ENCODE peak calls at places on chromosomes 1 and 21, in five cellular contexts. One of them, this sample, is unnamed.

GRCh38 chr1:200867018-200867811 is 5.6 kb upstream of the GPR25 start:
- DNase-seq in astrocyte of the spinal cord: peak
- DNase-seq in left cardiac atrium: no peak
- DNase-seq in AG04450: no peak
- DNase-seq in stimulated activated CD4-positive, alpha-beta T cell treated with anti-CD3 and anti-CD28 coated beads, Interleukin-4, amount 100 ng/mL, for 24 hours: no peak
- DNase-seq in this sample: no peak

GRCh38 chr1:42953182-42954180 is 5.2 kb downstream of the SLC2A1 start:
- DNase-seq in AG04450: no peak
- DNase-seq in stimulated activated CD4-positive, alpha-beta T cell treated with anti-CD3 and anti-CD28 coated beads, Interleukin-4, amount 100 ng/mL, for 24 hours: no peak
- DNase-seq in left cardiac atrium: no peak
- DNase-seq in astrocyte of the spinal cord: no peak
- DNase-seq in this sample: no peak

GRCh38 chr21:43880111-43880985 is 15.3 kb downstream of the AGPAT3 start:
- DNase-seq in left cardiac atrium: no peak
- DNase-seq in AG04450: no peak
- DNase-seq in stimulated activated CD4-positive, alpha-beta T cell treated with anti-CD3 and anti-CD28 coated beads, Interleukin-4, amount 100 ng/mL, for 24 hours: no peak
- DNase-seq in astrocyte of the spinal cord: peak
- DNase-seq in this sample: no peak

GRCh38 chr1:192903142-192903541 is 94.3 kb downstream of the RGS2 start:
- DNase-seq in astrocyte of the spinal cord: no peak
- DNase-seq in AG04450: no peak
- DNase-seq in left cardiac atrium: no peak
- DNase-seq in stimulated activated CD4-positive, alpha-beta T cell treated with anti-CD3 and anti-CD28 coated beads, Interleukin-4, amount 100 ng/mL, for 24 hours: no peak
- DNase-seq in this sample: no peak

GRCh38 chr1:189021577-189021976 is 1456.1 kb downstream of the BRINP3 start:
- DNase-seq in AG04450: no peak
- DNase-seq in astrocyte of the spinal cord: no peak
- DNase-seq in left cardiac atrium: no peak
- DNase-seq in stimulated activated CD4-positive, alpha-beta T cell treated with anti-CD3 and anti-CD28 coated beads, Interleukin-4, amount 100 ng/mL, for 24 hours: no peak
- DNase-seq in this sample: no peak

GRCh38 chr1:229234870-229235472 is 35.9 kb upstream of the RAB4A start:
- DNase-seq in stimulated activated CD4-positive, alpha-beta T cell treated with anti-CD3 and anti-CD28 coated beads, Interleukin-4, amount 100 ng/mL, for 24 hours: no peak
- DNase-seq in left cardiac atrium: no peak
- DNase-seq in AG04450: no peak
- DNase-seq in astrocyte of the spinal cord: no peak
- DNase-seq in this sample: no peak

GRCh38 chr1:159826436-159827101 is at the start of gene SLAMF8:
- DNase-seq in left cardiac atrium: peak
- DNase-seq in AG04450: no peak
- DNase-seq in stimulated activated CD4-positive, alpha-beta T cell treated with anti-CD3 and anti-CD28 coated beads, Interleukin-4, amount 100 ng/mL, for 24 hours: peak
- DNase-seq in astrocyte of the spinal cord: no peak
- DNase-seq in this sample: no peak

GRCh38 chr1:9302745-9303524 is 10.2 kb downstream of the SPSB1 start:
- DNase-seq in left cardiac atrium: no peak
- DNase-seq in astrocyte of the spinal cord: peak
- DNase-seq in stimulated activated CD4-positive, alpha-beta T cell treated with anti-CD3 and anti-CD28 coated beads, Interleukin-4, amount 100 ng/mL, for 24 hours: no peak
- DNase-seq in AG04450: peak
- DNase-seq in this sample: no peak

GRCh38 chr1:24095140-24095859 is 16.6 kb downstream of the MYOM3 start:
- DNase-seq in left cardiac atrium: no peak
- DNase-seq in AG04450: no peak
- DNase-seq in stimulated activated CD4-positive, alpha-beta T cell treated with anti-CD3 and anti-CD28 coated beads, Interleukin-4, amount 100 ng/mL, for 24 hours: no peak
- DNase-seq in astrocyte of the spinal cord: no peak
- DNase-seq in this sample: no peak

GRCh38 chr1:221740941-221741363 is 937 bp downstream of the DUSP10 start:
- DNase-seq in AG04450: no peak
- DNase-seq in left cardiac atrium: no peak
- DNase-seq in astrocyte of the spinal cord: peak
- DNase-seq in stimulated activated CD4-positive, alpha-beta T cell treated with anti-CD3 and anti-CD28 coated beads, Interleukin-4, amount 100 ng/mL, for 24 hours: peak
- DNase-seq in this sample: no peak

GRCh38 chr1:18994381-18994780 is 37.9 kb upstream of the IFFO2 start:
- DNase-seq in left cardiac atrium: no peak
- DNase-seq in astrocyte of the spinal cord: no peak
- DNase-seq in AG04450: no peak
- DNase-seq in stimulated activated CD4-positive, alpha-beta T cell treated with anti-CD3 and anti-CD28 coated beads, Interleukin-4, amount 100 ng/mL, for 24 hours: no peak
- DNase-seq in this sample: no peak

GRCh38 chr1:155466996-155467395 is 95.6 kb downstream of the ASH1L start:
- DNase-seq in astrocyte of the spinal cord: peak
- DNase-seq in left cardiac atrium: no peak
- DNase-seq in stimulated activated CD4-positive, alpha-beta T cell treated with anti-CD3 and anti-CD28 coated beads, Interleukin-4, amount 100 ng/mL, for 24 hours: no peak
- DNase-seq in AG04450: peak
- DNase-seq in this sample: no peak

GRCh38 chr1:241639040-241639652 is 1.0 kb downstream of the CHML start:
- DNase-seq in astrocyte of the spinal cord: no peak
- DNase-seq in left cardiac atrium: no peak
- DNase-seq in stimulated activated CD4-positive, alpha-beta T cell treated with anti-CD3 and anti-CD28 coated beads, Interleukin-4, amount 100 ng/mL, for 24 hours: no peak
- DNase-seq in AG04450: no peak
- DNase-seq in this sample: no peak

GRCh38 chr1:43776043-43776761 is 68.9 kb downstream of the ST3GAL3 start:
- DNase-seq in AG04450: peak
- DNase-seq in left cardiac atrium: no peak
- DNase-seq in astrocyte of the spinal cord: peak
- DNase-seq in stimulated activated CD4-positive, alpha-beta T cell treated with anti-CD3 and anti-CD28 coated beads, Interleukin-4, amount 100 ng/mL, for 24 hours: no peak
- DNase-seq in this sample: no peak

GRCh38 chr1:155219592-155220031 is 11.1 kb downstream of the MTX1 start:
- DNase-seq in left cardiac atrium: no peak
- DNase-seq in stimulated activated CD4-positive, alpha-beta T cell treated with anti-CD3 and anti-CD28 coated beads, Interleukin-4, amount 100 ng/mL, for 24 hours: no peak
- DNase-seq in astrocyte of the spinal cord: no peak
- DNase-seq in AG04450: no peak
- DNase-seq in this sample: no peak

GRCh38 chr1:31765516-31765915 is 1.4 kb upstream of the ADGRB2 start:
- DNase-seq in AG04450: no peak
- DNase-seq in astrocyte of the spinal cord: no peak
- DNase-seq in stimulated activated CD4-positive, alpha-beta T cell treated with anti-CD3 and anti-CD28 coated beads, Interleukin-4, amount 100 ng/mL, for 24 hours: no peak
- DNase-seq in left cardiac atrium: no peak
- DNase-seq in this sample: no peak

GRCh38 chr21:16302851-16303282 is 573.1 kb downstream of the USP25 start:
- DNase-seq in left cardiac atrium: peak
- DNase-seq in astrocyte of the spinal cord: peak
- DNase-seq in AG04450: no peak
- DNase-seq in stimulated activated CD4-positive, alpha-beta T cell treated with anti-CD3 and anti-CD28 coated beads, Interleukin-4, amount 100 ng/mL, for 24 hours: no peak
- DNase-seq in this sample: no peak

GRCh38 chr1:229406798-229407197 is 27.1 kb downstream of the ACTA1 start:
- DNase-seq in astrocyte of the spinal cord: no peak
- DNase-seq in AG04450: no peak
- DNase-seq in left cardiac atrium: no peak
- DNase-seq in stimulated activated CD4-positive, alpha-beta T cell treated with anti-CD3 and anti-CD28 coated beads, Interleukin-4, amount 100 ng/mL, for 24 hours: no peak
- DNase-seq in this sample: no peak

GRCh38 chr1:230401763-230402294 is 24.3 kb downstream of the PGBD5 start:
- DNase-seq in astrocyte of the spinal cord: no peak
- DNase-seq in left cardiac atrium: no peak
- DNase-seq in AG04450: peak
- DNase-seq in stimulated activated CD4-positive, alpha-beta T cell treated with anti-CD3 and anti-CD28 coated beads, Interleukin-4, amount 100 ng/mL, for 24 hours: no peak
- DNase-seq in this sample: no peak

GRCh38 chr1:177567393-177567792 is 396.6 kb downstream of the BRINP2 start:
- DNase-seq in AG04450: peak
- DNase-seq in astrocyte of the spinal cord: no peak
- DNase-seq in stimulated activated CD4-positive, alpha-beta T cell treated with anti-CD3 and anti-CD28 coated beads, Interleukin-4, amount 100 ng/mL, for 24 hours: no peak
- DNase-seq in left cardiac atrium: no peak
- DNase-seq in this sample: no peak

GRCh38 chr1:231407537-231408396 is 14.3 kb downstream of the EGLN1 start:
- DNase-seq in astrocyte of the spinal cord: peak
- DNase-seq in AG04450: no peak
- DNase-seq in left cardiac atrium: no peak
- DNase-seq in stimulated activated CD4-positive, alpha-beta T cell treated with anti-CD3 and anti-CD28 coated beads, Interleukin-4, amount 100 ng/mL, for 24 hours: no peak
- DNase-seq in this sample: no peak

GRCh38 chr1:10338047-10338446 is 60.8 kb upstream of the PGD start:
- DNase-seq in AG04450: no peak
- DNase-seq in astrocyte of the spinal cord: peak
- DNase-seq in stimulated activated CD4-positive, alpha-beta T cell treated with anti-CD3 and anti-CD28 coated beads, Interleukin-4, amount 100 ng/mL, for 24 hours: peak
- DNase-seq in left cardiac atrium: peak
- DNase-seq in this sample: no peak

GRCh38 chr1:112522621-112523020 is 13.9 kb downstream of the WNT2B start:
- DNase-seq in astrocyte of the spinal cord: peak
- DNase-seq in AG04450: peak
- DNase-seq in stimulated activated CD4-positive, alpha-beta T cell treated with anti-CD3 and anti-CD28 coated beads, Interleukin-4, amount 100 ng/mL, for 24 hours: no peak
- DNase-seq in left cardiac atrium: no peak
- DNase-seq in this sample: no peak

GRCh38 chr1:41713557-41714327 is 205.0 kb downstream of the HIVEP3 start:
- DNase-seq in stimulated activated CD4-positive, alpha-beta T cell treated with anti-CD3 and anti-CD28 coated beads, Interleukin-4, amount 100 ng/mL, for 24 hours: no peak
- DNase-seq in left cardiac atrium: no peak
- DNase-seq in AG04450: peak
- DNase-seq in astrocyte of the spinal cord: peak
- DNase-seq in this sample: peak

GRCh38 chr1:24724345-24725208 is 20.7 kb upstream of the CLIC4 start:
- DNase-seq in astrocyte of the spinal cord: peak
- DNase-seq in left cardiac atrium: peak
- DNase-seq in AG04450: no peak
- DNase-seq in stimulated activated CD4-positive, alpha-beta T cell treated with anti-CD3 and anti-CD28 coated beads, Interleukin-4, amount 100 ng/mL, for 24 hours: no peak
- DNase-seq in this sample: peak

GRCh38 chr1:22452401-22452963 is 831 bp downstream of the ZBTB40 start:
- DNase-seq in left cardiac atrium: peak
- DNase-seq in stimulated activated CD4-positive, alpha-beta T cell treated with anti-CD3 and anti-CD28 coated beads, Interleukin-4, amount 100 ng/mL, for 24 hours: peak
- DNase-seq in AG04450: no peak
- DNase-seq in astrocyte of the spinal cord: peak
- DNase-seq in this sample: no peak

GRCh38 chr1:226324479-226324878 is 15.5 kb upstream of the LIN9 start:
- DNase-seq in AG04450: no peak
- DNase-seq in left cardiac atrium: no peak
- DNase-seq in stimulated activated CD4-positive, alpha-beta T cell treated with anti-CD3 and anti-CD28 coated beads, Interleukin-4, amount 100 ng/mL, for 24 hours: no peak
- DNase-seq in astrocyte of the spinal cord: no peak
- DNase-seq in this sample: no peak

GRCh38 chr1:30749691-30750583 is 7.6 kb downstream of the LAPTM5 start:
- DNase-seq in stimulated activated CD4-positive, alpha-beta T cell treated with anti-CD3 and anti-CD28 coated beads, Interleukin-4, amount 100 ng/mL, for 24 hours: peak
- DNase-seq in AG04450: no peak
- DNase-seq in left cardiac atrium: no peak
- DNase-seq in astrocyte of the spinal cord: no peak
- DNase-seq in this sample: no peak

GRCh38 chr1:107454786-107455185 is 313.9 kb downstream of the NTNG1 start:
- DNase-seq in left cardiac atrium: no peak
- DNase-seq in AG04450: no peak
- DNase-seq in astrocyte of the spinal cord: no peak
- DNase-seq in stimulated activated CD4-positive, alpha-beta T cell treated with anti-CD3 and anti-CD28 coated beads, Interleukin-4, amount 100 ng/mL, for 24 hours: no peak
- DNase-seq in this sample: no peak

GRCh38 chr1:59699227-59699847 is 115.4 kb upstream of the HOOK1 start:
- DNase-seq in astrocyte of the spinal cord: peak
- DNase-seq in AG04450: no peak
- DNase-seq in stimulated activated CD4-positive, alpha-beta T cell treated with anti-CD3 and anti-CD28 coated beads, Interleukin-4, amount 100 ng/mL, for 24 hours: peak
- DNase-seq in left cardiac atrium: no peak
- DNase-seq in this sample: no peak

GRCh38 chr1:72371259-72372035 is 89.1 kb upstream of the NEGR1 start:
- DNase-seq in stimulated activated CD4-positive, alpha-beta T cell treated with anti-CD3 and anti-CD28 coated beads, Interleukin-4, amount 100 ng/mL, for 24 hours: no peak
- DNase-seq in AG04450: no peak
- DNase-seq in left cardiac atrium: no peak
- DNase-seq in astrocyte of the spinal cord: no peak
- DNase-seq in this sample: peak

GRCh38 chr1:226017070-226017469 is 17.9 kb upstream of the SDE2 start:
- DNase-seq in stimulated activated CD4-positive, alpha-beta T cell treated with anti-CD3 and anti-CD28 coated beads, Interleukin-4, amount 100 ng/mL, for 24 hours: no peak
- DNase-seq in left cardiac atrium: no peak
- DNase-seq in AG04450: no peak
- DNase-seq in astrocyte of the spinal cord: no peak
- DNase-seq in this sample: no peak

This sample was measured in iPS DF 19.7.